ENCODE peak calls at places on chromosomes 5 and 9, in ten cellular contexts. A is C1 segment of cervical spinal cord; Q is left ventricle myocardium inferior; S is fibroblast of the conjunctiva; J is activated CD4-positive, alpha-beta T cell treated with anti-CD3 and anti-CD28 coated beads, Interleukin-2, amount 10 ng/mL, durations not matched to agents 24 days and 14 days; R is SIG-M5; H is AG20443; X is glomerular endothelial cell; E is Panc1; T is colonic mucosa. O is an unnamed sample.

GRCh38 chr5:169265888-169266287 is 35.1 kb downstream of the SLIT3 start:
- DNase-seq in A (no peak), Q (no peak), S (no peak), J (no peak), R (no peak), H (no peak), X (no peak), E (no peak), T (no peak), O (peak)

GRCh38 chr5:132830436-132831094 is at the start of gene SHROOM1:
- DNase-seq in A (no peak), Q (peak), S (no peak), J (peak), R (no peak), H (peak), X (no peak), E (no peak), T (peak), O (peak)

GRCh38 chr9:87580941-87581438 is 83.3 kb downstream of the DAPK1 start:
- DNase-seq in A (no peak), Q (no peak), S (no peak), J (no peak), R (no peak), H (no peak), X (no peak), E (no peak), T (no peak), O (peak)

GRCh38 chr5:56669534-56670483 is 145.5 kb upstream of the MAP3K1 start:
- DNase-seq in A (peak), Q (peak), S (no peak), J (peak), R (peak), H (peak), X (no peak), E (no peak), T (peak), O (peak)

GRCh38 chr5:88883566-88884434 is 816 bp upstream of the MEF2C start:
- DNase-seq in A (peak), Q (peak), S (peak), J (peak), R (no peak), H (peak), X (no peak), E (no peak), T (peak), O (no peak)

GRCh38 chr5:91301459-91301858 is 81.7 kb downstream of the ARRDC3 start:
- DNase-seq in A (no peak), Q (no peak), S (peak), J (no peak), R (no peak), H (peak), X (no peak), E (no peak), T (no peak), O (no peak)

GRCh38 chr5:69219939-69220338 is 14.7 kb upstream of the CDK7 start:
- DNase-seq in A (no peak), Q (no peak), S (no peak), J (no peak), R (no peak), H (no peak), X (no peak), E (no peak), T (no peak), O (no peak)

GRCh38 chr9:134178781-134179551 is 14.6 kb upstream of the RNU6ATAC start:
- DNase-seq in A (no peak), Q (peak), S (no peak), J (no peak), R (no peak), H (peak), X (no peak), E (no peak), T (no peak), O (no peak)

GRCh38 chr9:110602281-110602680 is 22.7 kb upstream of the SVEP1 start:
- DNase-seq in A (no peak), Q (no peak), S (no peak), J (no peak), R (no peak), H (peak), X (no peak), E (no peak), T (no peak), O (no peak)

GRCh38 chr5:103444333-103445038 is 118.1 kb downstream of the NUDT12 start:
- DNase-seq in A (no peak), Q (no peak), S (no peak), J (no peak), R (no peak), H (no peak), X (no peak), E (no peak), T (no peak), O (peak)

GRCh38 chr5:124979174-124979573 is 232.7 kb upstream of the ZNF608 start:
- DNase-seq in A (no peak), Q (no peak), S (no peak), J (no peak), R (no peak), H (no peak), X (no peak), E (no peak), T (no peak), O (no peak)

GRCh38 chr5:154087260-154087659 is 48.5 kb downstream of the MFAP3 start:
- DNase-seq in A (no peak), Q (no peak), S (peak), J (no peak), R (no peak), H (no peak), X (no peak), E (no peak), T (no peak), O (peak)

GRCh38 chr5:153979015-153979414 is 59.7 kb downstream of the FAM114A2 start:
- DNase-seq in A (no peak), Q (no peak), S (no peak), J (no peak), R (no peak), H (no peak), X (no peak), E (no peak), T (no peak), O (no peak)

GRCh38 chr5:176748967-176749935 is 61.1 kb upstream of the UNC5A start:
- DNase-seq in A (no peak), Q (no peak), S (no peak), J (no peak), R (no peak), H (no peak), X (no peak), E (no peak), T (peak), O (no peak)

GRCh38 chr5:106121972-106122605 is 1548.6 kb downstream of the EFNA5 start:
- DNase-seq in A (no peak), Q (no peak), S (no peak), J (peak), R (no peak), H (peak), X (no peak), E (peak), T (peak), O (no peak)

GRCh38 chr9:127397722-127398647 is 1.0 kb downstream of the SLC2A8 start:
- DNase-seq in A (peak), Q (peak), S (no peak), J (peak), R (no peak), H (peak), X (no peak), E (no peak), T (peak), O (no peak)

GRCh38 chr5:91302335-91302734 is 80.8 kb downstream of the ARRDC3 start:
- DNase-seq in A (no peak), Q (no peak), S (no peak), J (no peak), R (no peak), H (no peak), X (no peak), E (no peak), T (no peak), O (no peak)

O was measured in LNCaP clone FGC.